ENCODE peak calls at places on chromosomes 1 and 21, in ten cellular contexts. H is ELF-1; F is activated CD4-positive, alpha-beta T cell treated with anti-CD3 and anti-CD28 coated beads for 48 hours; Q is neural crest cell; V is activated effector memory CD4-positive, alpha-beta T cell treated with Interleukin-2 at 50 U/mL for 16 hours; O is GM04503; S is effector CD4-positive, alpha-beta T cell; K is GM06990; J is KG1; B is fibroblast of the conjunctiva. I is an unnamed sample.

GRCh38 chr1:201015551-201016091 is 7.9 kb downstream of the KIF21B start:
- DNase-seq in O (no peak), V (no peak), J (no peak), K (no peak), B (no peak), Q (no peak), S (no peak), H (peak; percentile 65), F (peak; percentile 40), I (no peak)

GRCh38 chr1:22776051-22776611 is 65.5 kb downstream of the EPHB2 start:
- DNase-seq in S (no peak), B (no peak), K (no peak), O (no peak), V (no peak), J (no peak), Q (no peak), H (no peak), F (no peak), I (no peak)

GRCh38 chr1:64006276-64007051 is 197.0 kb upstream of the UBE2U start:
- DNase-seq in J (peak; percentile 46), F (peak; percentile 23), K (no peak), Q (no peak), V (no peak), S (no peak), B (no peak), O (no peak), H (no peak), I (no peak)

GRCh38 chr1:51661081-51661518 is 44.2 kb downstream of the OSBPL9 start:
- DNase-seq in S (no peak), J (no peak), F (no peak), B (peak; percentile 81), H (no peak), Q (no peak), O (peak; percentile 97), K (no peak), V (no peak), I (peak; percentile 54)

GRCh38 chr1:54254055-54254454 is 54.1 kb downstream of the MRPL37 start:
- DNase-seq in O (no peak), F (no peak), K (no peak), V (no peak), B (no peak), S (no peak), Q (no peak), J (no peak), H (no peak), I (no peak)

GRCh38 chr21:18937337-18937736 is 533.8 kb upstream of the TMPRSS15 start:
- DNase-seq in K (no peak), O (no peak), B (no peak), F (no peak), Q (no peak), H (no peak), J (no peak), V (no peak), S (no peak), I (no peak)

GRCh38 chr1:231000201-231000600 is 21.3 kb downstream of the ARV1 start:
- DNase-seq in Q (no peak), J (no peak), O (no peak), H (no peak), F (no peak), K (no peak), S (no peak), V (no peak), B (no peak), I (no peak)

GRCh38 chr1:19037659-19038058 is 81.2 kb upstream of the IFFO2 start:
- DNase-seq in S (no peak), V (no peak), J (no peak), K (no peak), O (no peak), F (no peak), B (no peak), Q (no peak), H (no peak), I (no peak)

GRCh38 chr1:101323530-101323929 is 86.7 kb downstream of the S1PR1 start:
- DNase-seq in O (no peak), H (no peak), V (no peak), J (no peak), F (no peak), Q (no peak), B (no peak), K (no peak), S (no peak), I (no peak)